ENCODE peak calls at places on chromosomes 1 and 21, in eight cellular contexts. R is type B pancreatic cell; D is uterus; G is mesothelial cell of epicardium; T is CD4-positive, alpha-beta T cell; Q is AG10803; S is PC-9; I is H9. O is an unnamed sample.
A peak's percentile ranks its signal among the peaks of the same experiment; 100 is the strongest.

GRCh38 chr1:117128323-117129079 is 7.0 kb upstream of the TRIM45 start:
- DNase-seq in R (no peak), D (no peak), G (no peak), T (no peak), Q (peak; percentile 46), S (peak; percentile 47), I (no peak), O (no peak)

GRCh38 chr1:99843760-99844159 is 6.4 kb upstream of the AGL start:
- DNase-seq in R (no peak), D (peak; percentile 15), G (no peak), T (no peak), Q (no peak), S (no peak), I (no peak), O (no peak)

GRCh38 chr1:72100766-72101165 is 181.6 kb downstream of the NEGR1 start:
- DNase-seq in R (no peak), D (no peak), G (no peak), T (no peak), Q (no peak), S (no peak), I (no peak), O (no peak)

GRCh38 chr1:193264313-193265065 is 78.1 kb upstream of the B3GALT2 start:
- DNase-seq in R (no peak), D (no peak), G (no peak), T (no peak), Q (peak; percentile 55), S (no peak), I (no peak), O (no peak)

GRCh38 chr1:233516732-233517131 is 97.2 kb upstream of the KCNK1 start:
- DNase-seq in R (no peak), D (no peak), G (no peak), T (no peak), Q (no peak), S (no peak), I (no peak), O (no peak)

GRCh38 chr21:41824466-41825207 is 54.5 kb downstream of the PRDM15 start:
- DNase-seq in R (no peak), D (no peak), G (no peak), T (no peak), Q (no peak), S (no peak), I (no peak), O (no peak)

GRCh38 chr1:53697671-53698380 is 41.1 kb downstream of the GLIS1 start:
- DNase-seq in R (no peak), D (peak; percentile 27), G (no peak), T (no peak), Q (peak; percentile 69), S (no peak), I (no peak), O (no peak)

GRCh38 chr1:6243993-6244392 is at the start of gene HES3:
- DNase-seq in R (no peak), D (no peak), G (no peak), T (no peak), Q (no peak), S (no peak), I (peak; percentile 64), O (no peak)

GRCh38 chr1:24847995-24848857 is 81.8 kb downstream of the RUNX3 start:
- DNase-seq in R (peak; percentile 91), D (peak; percentile 90), G (peak; percentile 88), T (peak; percentile 87), Q (peak; percentile 86), S (peak; percentile 72), I (peak; percentile 97), O (peak; percentile 95)

GRCh38 chr1:225754940-225755635 is 22.5 kb upstream of the SRP9 start:
- DNase-seq in R (no peak), D (peak; percentile 42), G (no peak), T (no peak), Q (peak; percentile 96), S (peak; percentile 83), I (no peak), O (no peak)

GRCh38 chr1:224259986-224260385 is 70.0 kb downstream of the NVL start:
- DNase-seq in R (no peak), D (no peak), G (no peak), T (no peak), Q (peak; percentile 3), S (peak; percentile 45), I (no peak), O (no peak)

GRCh38 chr1:19070197-19070651 is 113.7 kb upstream of the IFFO2 start:
- DNase-seq in R (no peak), D (no peak), G (no peak), T (no peak), Q (no peak), S (no peak), I (no peak), O (no peak)

DNA sequence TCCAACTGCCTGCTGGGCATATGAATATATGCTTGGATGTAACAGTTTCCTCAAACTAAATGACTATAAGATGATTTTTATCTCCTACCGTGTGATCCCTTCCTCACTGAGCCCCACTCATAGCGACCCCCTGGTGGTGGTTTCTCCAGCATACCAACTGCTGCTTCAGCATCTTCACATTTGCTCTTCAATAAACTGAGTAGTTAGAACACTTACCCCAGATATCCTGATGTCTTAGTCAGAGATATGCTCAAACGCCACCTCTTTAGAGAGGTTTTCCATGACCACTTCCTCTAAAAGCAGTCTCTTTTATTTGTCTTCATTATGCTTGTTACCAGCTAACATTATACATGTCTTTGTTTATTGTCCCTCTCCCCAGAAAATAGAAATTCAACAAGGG is 10.2 kb upstream of the HNRNPR start:
- DNase-seq in R (no peak), D (no peak), G (no peak), T (no peak), Q (no peak), S (no peak), I (no peak), O (peak; percentile 16)
- TF ChIP-seq CTCF in R (peak; percentile 57), D (no peak), G (no peak), T (no peak), Q (no peak), S (no peak), I (no peak), O (peak; percentile 29)

GRCh38 chr1:189681252-189681919 is 796.3 kb downstream of the BRINP3 start:
- DNase-seq in R (no peak), D (no peak), G (no peak), T (no peak), Q (no peak), S (no peak), I (no peak), O (no peak)

GRCh38 chr1:189673223-189673622 is 804.4 kb downstream of the BRINP3 start:
- DNase-seq in R (no peak), D (no peak), G (no peak), T (no peak), Q (no peak), S (no peak), I (no peak), O (no peak)

GRCh38 chr1:189682591-189682990 is 795.1 kb downstream of the BRINP3 start:
- DNase-seq in R (no peak), D (no peak), G (no peak), T (no peak), Q (no peak), S (no peak), I (no peak), O (no peak)

DNA sequence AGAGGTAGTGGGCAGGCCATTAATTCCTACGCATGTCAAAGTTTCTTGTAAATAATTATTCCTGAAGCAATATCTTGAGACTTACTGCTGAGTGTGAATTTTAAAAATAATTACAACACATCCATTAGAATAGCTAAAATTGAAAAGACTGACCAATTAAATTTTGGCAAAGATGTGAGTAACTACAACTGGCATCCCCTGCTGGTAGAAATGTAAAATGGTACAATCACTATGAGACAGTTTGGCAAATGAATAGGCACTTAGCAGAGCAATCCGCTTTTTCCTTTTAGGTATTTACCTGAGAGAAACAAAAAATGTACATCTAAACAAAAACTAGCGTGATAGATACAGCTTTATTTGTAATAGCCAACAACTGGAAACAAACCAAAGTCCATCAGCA is 798.9 kb downstream of the BRINP3 start:
- DNase-seq in R (no peak), D (no peak), G (no peak), T (no peak), Q (no peak), S (no peak), I (no peak), O (no peak)
- TF ChIP-seq CTCF in R (peak; percentile 54), D (no peak), G (peak; percentile 39), T (no peak), Q (no peak), S (peak; percentile 39), I (peak; percentile 70), O (peak; percentile 46)

DNA sequence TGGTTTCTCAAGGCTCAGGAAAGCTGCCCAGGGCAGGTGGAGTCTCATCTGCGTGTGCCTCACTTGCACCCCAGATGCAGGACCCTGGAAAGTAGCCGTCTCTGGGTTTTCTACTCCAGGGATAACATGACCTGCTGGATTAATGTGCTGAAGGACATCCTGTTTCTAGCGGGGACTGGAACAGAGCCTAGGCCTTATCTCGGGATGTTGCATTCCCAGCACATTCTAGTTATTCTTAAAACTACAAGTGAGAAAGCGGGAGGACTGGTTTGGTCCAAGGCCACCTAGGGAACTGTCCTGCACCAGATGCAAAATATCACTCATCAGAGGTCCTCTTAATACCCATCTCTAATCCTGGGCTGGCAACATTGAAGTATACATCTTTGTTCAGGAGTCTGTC is 179.9 kb downstream of the ZC3H11B start:
- DNase-seq in R (no peak), D (no peak), G (no peak), T (no peak), Q (no peak), S (no peak), I (no peak), O (no peak)
- TF ChIP-seq CTCF in R (no peak), D (no peak), G (no peak), T (no peak), Q (no peak), S (no peak), I (no peak), O (no peak)

GRCh38 chr21:28235169-28235892 is 757.3 kb downstream of the LTN1 start:
- DNase-seq in R (no peak), D (no peak), G (no peak), T (no peak), Q (no peak), S (no peak), I (peak; percentile 53), O (no peak)
- TF ChIP-seq CTCF in R (no peak), D (no peak), G (no peak), T (no peak), Q (peak; percentile 6), S (no peak), I (peak; percentile 48), O (no peak)

DNA sequence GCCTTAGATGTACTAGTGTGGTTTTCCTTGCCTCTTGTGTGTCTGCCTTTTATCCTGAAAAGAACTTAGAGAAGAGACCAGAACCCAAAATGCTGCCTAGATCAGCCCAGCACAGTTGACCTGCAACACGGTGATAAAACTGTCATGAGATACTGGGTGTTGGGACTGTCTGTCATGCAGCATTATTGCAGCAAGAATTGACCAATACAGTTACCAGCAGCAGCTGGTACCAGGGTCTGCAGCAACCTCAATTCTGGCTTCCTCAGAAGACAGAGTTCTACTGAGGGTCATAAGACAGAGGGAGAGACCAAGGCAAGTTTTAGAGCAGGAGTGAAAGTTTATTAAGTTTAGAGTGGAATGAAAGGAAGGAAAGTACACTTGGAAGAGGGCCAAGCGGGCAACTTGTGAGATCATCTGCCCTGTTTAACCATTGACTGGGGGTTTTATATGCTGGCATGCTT is 182.0 kb downstream of the DYRK1A start:
- DNase-seq in R (no peak), D (no peak), G (no peak), T (no peak), Q (no peak), S (no peak), I (no peak), O (no peak)
- TF ChIP-seq CTCF in R (no peak), D (no peak), G (no peak), T (no peak), Q (no peak), S (no peak), I (no peak), O (no peak)

O was measured in glutamatergic neuron.